ENCODE peak calls at places on chromosomes 1 and 21, in six cellular contexts. B is endodermal cell; E is left ventricle myocardium inferior; V is CD8-positive, alpha-beta T cell; Q is effector memory CD4-positive, alpha-beta T cell; N is upper lobe of left lung. G is an unnamed sample.

GRCh38 chr1:225617479-225617878 is 35.4 kb downstream of the ENAH start:
- DNase-seq in E (no peak), Q (no peak), V (no peak), B (no peak), N (no peak), G (no peak)

GRCh38 chr1:51612349-51612982 is 4.4 kb upstream of the OSBPL9 start:
- DNase-seq in V (no peak), Q (no peak), N (no peak), E (no peak), B (no peak), G (no peak)

GRCh38 chr1:200379431-200379755 is 30.4 kb downstream of the ZNF281 start:
- DNase-seq in B (no peak), V (no peak), E (no peak), Q (no peak), N (no peak), G (no peak)

GRCh38 chr1:28246427-28246832 is 10.5 kb downstream of the ATP5IF1 start:
- DNase-seq in N (no peak), B (no peak), V (no peak), Q (no peak), E (no peak), G (peak; percentile 88)

GRCh38 chr1:14910947-14911721 is 242.4 kb upstream of the TMEM51 start:
- DNase-seq in E (no peak), N (no peak), B (no peak), V (no peak), Q (no peak), G (no peak)

GRCh38 chr1:9651565-9652378 is at the start of gene PIK3CD:
- DNase-seq in Q (peak; percentile 19), N (no peak), E (peak; percentile 27), B (peak; percentile 87), V (peak; percentile 21), G (no peak)

GRCh38 chr1:14968251-14968812 is 185.2 kb upstream of the TMEM51 start:
- DNase-seq in N (peak; percentile 36), Q (no peak), B (no peak), E (peak; percentile 38), V (no peak), G (no peak)

GRCh38 chr1:98870959-98871903 is 133.4 kb downstream of the PLPPR5 start:
- DNase-seq in N (no peak), E (no peak), Q (peak; percentile 29), V (peak; percentile 18), B (no peak), G (peak; percentile 91)

GRCh38 chr21:28240586-28240985 is 752.1 kb downstream of the LTN1 start:
- DNase-seq in N (no peak), E (no peak), V (no peak), B (no peak), Q (no peak), G (no peak)

GRCh38 chr1:93595749-93596148 is 85.9 kb downstream of the BCAR3 start:
- DNase-seq in Q (no peak), E (no peak), V (no peak), B (no peak), N (no peak), G (no peak)

GRCh38 chr1:53560572-53561487 is 101.6 kb downstream of the DMRTB1 start:
- DNase-seq in B (no peak), E (no peak), Q (no peak), N (peak; percentile 17), V (no peak), G (no peak)

GRCh38 chr1:80657048-80657653 is 1143.6 kb upstream of the ADGRL2 start:
- DNase-seq in Q (no peak), B (no peak), N (no peak), E (no peak), V (no peak), G (no peak)

GRCh38 chr1:34779526-34779925 is 1.5 kb upstream of the GJB3 start:
- DNase-seq in Q (no peak), V (no peak), E (no peak), N (peak; percentile 6), B (peak; percentile 40), G (no peak)

GRCh38 chr1:96080925-96081324 is 640.7 kb upstream of the PTBP2 start:
- DNase-seq in N (no peak), E (no peak), Q (no peak), B (no peak), V (no peak), G (no peak)

GRCh38 chr1:8113257-8114220 is 87.4 kb upstream of the ERRFI1 start:
- DNase-seq in Q (no peak), V (no peak), E (no peak), N (no peak), B (no peak), G (no peak)

GRCh38 chr1:8118031-8118451 is 91.9 kb upstream of the ERRFI1 start:
- DNase-seq in V (no peak), N (no peak), Q (no peak), E (no peak), B (peak; percentile 77), G (no peak)

GRCh38 chr1:8115031-8115768 is 89.1 kb upstream of the ERRFI1 start:
- DNase-seq in N (no peak), V (no peak), B (no peak), Q (no peak), E (no peak), G (no peak)

GRCh38 chr1:8116892-8117262 is 90.8 kb upstream of the ERRFI1 start:
- DNase-seq in N (peak; percentile 72), B (no peak), V (no peak), E (peak; percentile 77), Q (no peak), G (no peak)

GRCh38 chr1:8115769-8116167 is 89.7 kb upstream of the ERRFI1 start:
- DNase-seq in Q (no peak), E (no peak), V (no peak), N (no peak), B (no peak), G (no peak)
- H3K4me1 ChIP-seq in Q (no peaks in the 10 kb centered on the region), E (peaks cover 54% of the 10 kb centered on the region), V (no peaks in the 10 kb centered on the region), N (peaks cover 29% of the 10 kb centered on the region), B (peaks cover 4% of the 10 kb centered on the region), G (peaks cover 5% of the 10 kb centered on the region)

GRCh38 chr1:16226129-16226494 is 10.9 kb downstream of the CPLANE2 start:
- DNase-seq in B (no peak), Q (no peak), N (no peak), E (no peak), V (no peak), G (no peak)
- H3K4me3 ChIP-seq in B (peak overlapping the region; percentile 84), Q (no peak overlapping the region), N (peak overlapping the region; percentile 39), E (peak overlapping the region; percentile 60), V (no peak overlapping the region), G (no peak overlapping the region)

DNA sequence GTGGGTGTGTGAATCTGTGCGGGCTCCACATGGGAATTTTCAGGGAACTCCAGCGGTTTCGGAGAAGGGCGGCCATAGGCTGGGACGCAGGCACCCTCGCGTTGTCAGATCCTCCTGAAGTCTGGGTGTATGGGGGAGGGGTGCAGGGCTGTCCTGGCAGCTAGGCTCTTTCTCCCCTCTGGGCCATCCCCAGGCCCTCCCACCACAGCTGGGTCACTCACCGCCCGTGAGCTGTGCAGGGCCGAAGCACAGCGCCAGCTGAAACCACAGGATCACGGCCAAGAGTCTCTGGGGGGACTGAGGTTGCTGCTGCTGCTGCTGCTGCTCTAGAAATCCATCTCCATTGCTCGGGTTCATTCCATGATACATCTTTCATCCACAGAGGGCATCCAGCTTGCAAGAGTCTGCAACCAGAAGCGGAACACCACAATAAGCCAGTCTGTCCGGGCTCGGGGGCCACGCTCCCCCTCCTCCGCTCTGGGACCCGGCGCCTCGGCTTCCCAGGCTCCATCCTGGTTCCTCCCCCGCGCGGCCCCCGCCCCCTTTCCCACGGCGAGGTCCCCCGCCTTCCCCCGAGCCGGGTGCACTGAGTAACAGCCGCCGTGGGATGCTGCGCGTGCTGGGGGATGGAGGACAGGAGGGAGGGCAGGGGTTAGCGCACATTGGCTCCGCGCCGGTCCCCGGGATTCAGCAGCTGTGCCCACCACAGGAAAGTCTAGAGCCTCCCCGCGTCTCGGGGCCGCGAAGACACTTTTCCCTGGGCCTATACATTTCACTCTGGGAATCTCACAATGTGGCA is 720 bp downstream of the SUSD4 start:
- DNase-seq in V (peak; percentile 2), Q (no peak), B (peak; percentile 80), E (peak; percentile 59), N (no peak), G (no peak)
- H3K27ac ChIP-seq in V (peak overlapping the region; percentile 35), Q (peak overlapping the region; percentile 13), B (no peak overlapping the region), E (peak overlapping the region; percentile 60), N (no peak overlapping the region), G (peak overlapping the region; percentile 44)

GRCh38 chr1:37998089-37998808 is 7.1 kb downstream of the FHL3 start:
- DNase-seq in B (no peak), N (no peak), V (no peak), E (no peak), Q (no peak), G (no peak)

GRCh38 chr1:37998913-37999433 is 6.3 kb downstream of the FHL3 start:
- DNase-seq in Q (no peak), E (no peak), V (no peak), N (no peak), B (no peak), G (no peak)

GRCh38 chr1:38000529-38001453 is 4.5 kb downstream of the FHL3 start:
- DNase-seq in N (no peak), E (peak; percentile 49), Q (no peak), V (no peak), B (peak; percentile 87), G (no peak)

GRCh38 chr1:37999434-38000232 is 5.7 kb downstream of the FHL3 start:
- DNase-seq in Q (no peak), N (peak; percentile 76), E (peak; percentile 66), V (no peak), B (peak; percentile 77), G (no peak)

DNA sequence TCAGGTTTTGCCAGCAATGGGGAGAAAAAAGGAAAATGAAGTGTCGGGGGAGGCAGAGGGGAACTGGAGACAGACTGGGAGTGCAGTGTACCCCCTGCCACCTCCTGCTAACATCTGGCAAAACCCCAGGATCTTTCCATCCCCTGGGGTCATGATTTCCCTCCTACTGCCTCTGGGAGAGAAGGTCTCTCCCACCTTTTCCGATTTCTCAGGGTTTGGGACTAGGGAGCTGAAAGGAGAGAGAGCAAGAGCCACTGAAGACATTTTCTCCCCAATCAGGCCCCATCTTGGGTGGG is 5.1 kb downstream of the FHL3 start:
- DNase-seq in N (no peak), Q (no peak), E (no peak), V (no peak), B (no peak), G (no peak)
- H3K4me1 ChIP-seq in N (peaks cover 58% of the 10 kb centered on the region), Q (peaks cover 10% of the 10 kb centered on the region), E (peaks cover 96% of the 10 kb centered on the region), V (peaks cover 26% of the 10 kb centered on the region), B (peaks cover 30% of the 10 kb centered on the region), G (peaks cover 9% of the 10 kb centered on the region)

DNA sequence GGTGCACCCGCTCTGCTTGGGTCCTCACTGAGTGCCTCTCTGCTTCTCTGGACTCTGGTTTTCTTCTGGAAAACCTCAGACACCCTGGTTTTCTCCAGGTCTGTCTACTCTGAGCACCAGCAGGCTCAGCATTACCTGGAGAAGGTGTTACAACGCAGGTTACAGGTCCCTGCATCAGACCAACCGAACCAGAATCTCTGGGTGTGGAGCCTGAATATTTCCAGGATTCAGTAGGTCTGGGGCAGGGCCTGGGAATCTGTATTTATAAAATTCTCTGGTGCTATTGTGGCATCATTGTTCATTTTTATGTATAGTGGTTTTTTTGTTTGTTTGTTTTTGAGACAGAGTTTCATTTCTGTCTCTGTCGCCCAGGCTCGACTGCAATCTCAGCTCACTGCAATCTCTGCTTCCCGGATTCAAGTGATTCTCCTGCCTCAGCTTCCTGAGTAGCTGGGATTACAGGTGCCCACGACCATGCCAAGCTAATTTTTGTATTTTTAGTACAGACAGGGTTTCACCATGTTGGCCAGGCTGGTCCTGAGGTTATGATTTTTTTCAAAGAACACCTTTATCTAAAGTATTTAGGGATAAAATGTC is 1.5 kb upstream of the SLC30A2 start:
- DNase-seq in V (no peak), N (no peak), E (no peak), Q (no peak), B (no peak), G (no peak)
- H3K4me3 ChIP-seq in V (no peak overlapping the region), N (no peak overlapping the region), E (no peak overlapping the region), Q (no peak overlapping the region), B (no peak overlapping the region), G (no peak overlapping the region)

G was measured in naive thymus-derived CD4-positive, alpha-beta T cell.